ENCODE peak calls at places on chromosomes 13 and 19, in six cellular contexts. B is AG10803; F is AG04449; V is upper lobe of right lung; W is heart left ventricle; Q is CD4-positive, alpha-beta memory T cell. J is an unnamed sample.

GRCh38 chr13:23159205-23159586 is 21.6 kb upstream of the SGCG start:
- DNase-seq in W (no peak), V (no peak), B (peak; percentile 42), Q (no peak), F (no peak), J (no peak)

GRCh38 chr19:53246498-53246897 is 8.2 kb downstream of the ZNF677 start:
- DNase-seq in W (no peak), F (no peak), V (no peak), Q (no peak), B (no peak), J (no peak)

GRCh38 chr13:32902898-32903297 is 113.3 kb upstream of the KL start:
- DNase-seq in F (no peak), Q (no peak), B (peak; percentile 67), W (peak; percentile 81), V (no peak), J (peak; percentile 68)

GRCh38 chr19:35702223-35703012 is 1.9 kb upstream of the ZBTB32 start:
- DNase-seq in B (peak; percentile 98), V (peak; percentile 96), F (peak; percentile 88), Q (peak; percentile 88), W (peak; percentile 96), J (peak; percentile 96)

GRCh38 chr13:110138700-110139036 is 168.3 kb downstream of the COL4A1 start:
- DNase-seq in B (no peak), Q (no peak), W (no peak), V (no peak), F (no peak), J (no peak)

GRCh38 chr19:44582581-44583265 is 30.6 kb upstream of the IGSF23 start:
- DNase-seq in B (no peak), F (no peak), V (peak; percentile 71), Q (no peak), W (no peak), J (no peak)

GRCh38 chr19:42683917-42684513 is 56.3 kb downstream of the PSG3 start:
- DNase-seq in V (no peak), W (no peak), Q (no peak), B (peak; percentile 31), F (no peak), J (no peak)

GRCh38 chr13:47170971-47171370 is 274.1 kb upstream of the HTR2A start:
- DNase-seq in V (no peak), Q (no peak), F (no peak), W (no peak), B (no peak), J (no peak)

GRCh38 chr19:45368737-45369340 is 1.5 kb downstream of the ERCC2 start:
- DNase-seq in V (no peak), F (no peak), B (no peak), Q (no peak), W (no peak), J (no peak)

GRCh38 chr19:2854849-2855248 is 12.3 kb upstream of the ZNF556 start:
- DNase-seq in V (no peak), Q (no peak), W (no peak), F (no peak), B (no peak), J (no peak)

GRCh38 chr13:51311957-51312520 is 27.5 kb upstream of the SERPINE3 start:
- DNase-seq in V (no peak), W (no peak), B (no peak), F (no peak), Q (no peak), J (no peak)

GRCh38 chr13:21683034-21683733 is 12.3 kb downstream of the FGF9 start:
- DNase-seq in V (no peak), Q (no peak), W (no peak), F (no peak), B (peak; percentile 77), J (peak; percentile 56)

GRCh38 chr19:36152886-36153525 is 759 bp upstream of the COX7A1 start:
- DNase-seq in V (no peak), B (no peak), Q (no peak), W (no peak), F (no peak), J (no peak)

GRCh38 chr13:23992722-23993438 is 95.6 kb upstream of the C1QTNF9B start:
- DNase-seq in Q (no peak), V (no peak), F (no peak), W (no peak), B (no peak), J (no peak)

GRCh38 chr13:73533111-73533510 is 474.3 kb downstream of the KLF5 start:
- DNase-seq in W (no peak), F (no peak), Q (no peak), V (no peak), B (no peak), J (no peak)

GRCh38 chr13:46951516-46951915 is 54.7 kb upstream of the HTR2A start:
- DNase-seq in W (no peak), Q (no peak), B (no peak), F (no peak), V (no peak), J (no peak)

GRCh38 chr13:51134763-51135365 is 23.8 kb upstream of the C13orf42 start:
- DNase-seq in Q (no peak), F (no peak), V (no peak), B (no peak), W (no peak), J (no peak)

GRCh38 chr13:28611654-28612131 is 47.2 kb upstream of the POMP start:
- DNase-seq in W (no peak), F (no peak), B (no peak), Q (peak; percentile 37), V (no peak), J (no peak)

GRCh38 chr13:40657307-40657706 is 9.1 kb downstream of the FOXO1 start:
- DNase-seq in F (no peak), B (no peak), W (no peak), V (no peak), Q (no peak), J (peak; percentile 63)

GRCh38 chr13:103178986-103179695 is 112.9 kb upstream of the SLC10A2 start:
- DNase-seq in F (no peak), V (no peak), W (no peak), Q (no peak), B (no peak), J (no peak)

GRCh38 chr13:110124201-110124600 is 182.8 kb downstream of the COL4A1 start:
- DNase-seq in B (no peak), F (no peak), V (no peak), W (no peak), Q (no peak), J (no peak)

GRCh38 chr13:50589139-50589538 is 254.4 kb downstream of the DLEU7 start:
- DNase-seq in B (peak; percentile 93), V (no peak), W (no peak), Q (no peak), F (peak; percentile 83), J (no peak)

GRCh38 chr13:45119469-45119989 is 781 bp upstream of the GTF2F2 start:
- DNase-seq in V (no peak), F (no peak), Q (peak; percentile 84), W (no peak), B (peak; percentile 59), J (no peak)

GRCh38 chr13:42883142-42883541 is 101.8 kb downstream of the FAM216B start:
- DNase-seq in V (no peak), W (no peak), Q (no peak), B (no peak), F (no peak), J (no peak)
- H3K4me3 ChIP-seq in V (no peak overlapping the region), W (no peak overlapping the region), Q (no peak overlapping the region), B (no peak overlapping the region), F (no peak overlapping the region), J (no peak overlapping the region)

GRCh38 chr19:6272913-6273600 is 6.7 kb downstream of the MLLT1 start:
- DNase-seq in Q (no peak), F (no peak), B (no peak), V (no peak), W (no peak), J (no peak)
- H3K4me3 ChIP-seq in Q (no peak overlapping the region), F (no peak overlapping the region), B (peak overlapping the region; percentile 44), V (peak overlapping the region; percentile 6), W (no peak overlapping the region), J (peak overlapping the region; percentile 39)

GRCh38 chr19:33904681-33905080 is 108.0 kb downstream of the KCTD15 start:
- DNase-seq in W (peak; percentile 25), B (no peak), Q (no peak), V (no peak), F (no peak), J (no peak)

GRCh38 chr19:33903489-33903850 is 106.8 kb downstream of the KCTD15 start:
- DNase-seq in F (no peak), V (no peak), W (no peak), Q (no peak), B (no peak), J (no peak)

GRCh38 chr19:33900817-33901216 is 104.1 kb downstream of the KCTD15 start:
- DNase-seq in W (no peak), Q (no peak), B (no peak), F (no peak), V (no peak), J (no peak)

GRCh38 chr19:33902395-33902794 is 105.7 kb downstream of the KCTD15 start:
- DNase-seq in W (no peak), V (no peak), Q (no peak), F (no peak), B (no peak), J (no peak)

DNA sequence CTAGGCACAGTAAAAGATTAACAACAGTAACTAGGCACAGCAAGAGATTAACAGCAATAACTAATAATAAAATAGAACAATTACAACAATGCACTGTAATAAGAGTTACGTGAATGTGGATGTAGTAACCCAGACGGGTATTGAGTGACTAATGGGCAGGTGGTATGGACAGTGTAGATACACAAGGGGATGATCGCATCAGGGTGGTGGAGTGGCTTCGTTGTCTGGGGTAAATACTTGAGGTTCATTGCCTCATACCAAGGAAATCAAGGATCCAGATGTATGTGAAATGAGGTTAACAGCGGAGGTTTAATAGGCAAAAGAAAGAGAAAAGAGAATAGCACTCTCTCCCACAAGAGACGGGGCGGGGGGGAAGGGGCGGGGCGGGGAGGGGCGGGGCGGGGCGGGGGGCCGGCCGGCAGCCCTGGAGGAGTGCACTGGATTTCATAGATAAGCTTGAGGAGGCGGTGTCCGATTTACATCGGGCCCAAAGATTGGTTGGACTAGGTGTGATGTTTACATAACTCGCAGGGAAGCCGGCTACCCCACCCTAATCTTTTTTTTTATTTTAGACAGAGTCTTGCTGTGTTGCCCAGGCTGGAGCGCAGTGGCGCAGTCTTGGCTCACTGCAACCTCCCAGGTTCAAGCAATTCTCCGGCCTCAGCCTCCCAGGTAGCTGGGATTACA is 106.3 kb downstream of the KCTD15 start:
- DNase-seq in Q (no peak), W (no peak), F (no peak), V (no peak), B (no peak), J (no peak)
- H3K4me3 ChIP-seq in Q (no peak overlapping the region), W (no peak overlapping the region), F (no peak overlapping the region), V (no peak overlapping the region), B (no peak overlapping the region), J (no peak overlapping the region)

DNA sequence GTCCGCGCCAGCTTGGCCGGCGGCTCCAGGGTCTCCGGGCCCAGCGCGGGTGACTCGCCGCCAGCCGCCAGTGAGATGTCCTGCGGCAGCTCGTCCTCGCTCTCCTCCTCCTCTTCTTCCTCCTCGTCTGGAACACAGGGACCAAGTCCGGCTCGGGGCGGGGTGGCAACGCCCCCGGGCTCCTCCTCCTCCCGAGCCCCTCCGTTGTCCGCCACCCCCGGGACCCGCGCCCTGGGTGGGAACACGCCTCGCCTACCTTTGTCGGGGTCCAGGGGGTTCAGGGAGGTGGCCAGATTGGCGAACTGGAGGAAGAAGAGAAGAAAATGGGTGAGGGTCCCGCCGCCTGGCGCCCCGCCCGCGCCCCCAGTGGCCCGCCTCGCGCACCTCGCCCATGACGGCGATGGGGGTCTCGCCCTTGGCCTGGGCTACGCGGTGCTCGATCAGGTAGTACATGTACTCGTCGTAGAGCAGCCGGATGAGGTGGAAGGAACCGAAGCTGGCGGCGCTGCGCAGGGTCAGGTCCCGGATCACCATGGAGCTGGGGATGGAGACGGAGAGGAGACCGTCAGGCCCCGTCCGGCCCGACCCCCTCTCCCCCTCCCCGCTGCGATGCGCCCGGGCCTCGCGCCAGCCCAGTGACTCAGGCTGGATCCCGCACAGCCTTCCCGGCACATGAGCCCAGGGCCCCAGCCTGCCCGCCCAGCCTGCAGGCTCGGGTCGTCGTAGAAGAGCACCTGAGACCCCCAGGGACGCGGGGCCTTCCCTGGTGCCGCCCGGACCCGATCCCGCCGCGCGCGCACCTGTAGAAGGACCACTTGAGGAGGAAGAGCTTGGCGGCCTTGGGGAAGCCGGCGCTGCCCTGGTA is 10.7 kb downstream of the DCAF15 start:
- DNase-seq in B (no peak), Q (no peak), V (no peak), W (no peak), F (no peak), J (no peak)
- H3K4me3 ChIP-seq in B (no peak overlapping the region), Q (no peak overlapping the region), V (no peak overlapping the region), W (no peak overlapping the region), F (no peak overlapping the region), J (no peak overlapping the region)

J was measured in gastrocnemius medialis.